ENCODE peak calls at places on chromosomes 1 and 21, in ten cellular contexts. L is mucosa of descending colon; K is transverse colon; T is uterus; D is pancreas; H is tibial artery; B is cardiac muscle cell; S is small intestine; F is IMR-90; U is CD8-positive, alpha-beta memory T cell. J is an unnamed sample.

GRCh38 chr1:201597551-201598230 is 58.8 kb downstream of the NAV1 start:
- DNase-seq in L (peak; percentile 87), K (peak; percentile 87), T (no peak), D (peak; percentile 98), H (no peak), B (no peak), S (peak; percentile 96), F (no peak), U (no peak), J (peak; percentile 47)

GRCh38 chr1:60504206-60504868 is 430.8 kb upstream of the C1orf87 start:
- DNase-seq in L (no peak), K (no peak), T (no peak), D (no peak), H (no peak), B (no peak), S (no peak), F (no peak), U (no peak), J (no peak)

GRCh38 chr1:226381226-226381998 is 26.5 kb downstream of the PARP1 start:
- DNase-seq in L (no peak), K (no peak), T (no peak), D (no peak), H (no peak), B (no peak), S (no peak), F (no peak), U (no peak), J (no peak)

GRCh38 chr1:205325334-205325884 is 3.9 kb upstream of the NUAK2 start:
- DNase-seq in L (no peak), K (peak; percentile 75), T (peak; percentile 62), D (no peak), H (peak; percentile 48), B (peak; percentile 88), S (peak; percentile 74), F (peak; percentile 84), U (peak; percentile 61), J (no peak)

GRCh38 chr21:31756787-31757186 is 24.9 kb upstream of the SCAF4 start:
- DNase-seq in L (no peak), K (no peak), T (no peak), D (no peak), H (no peak), B (no peak), S (no peak), F (no peak), U (no peak), J (no peak)

GRCh38 chr21:41369105-41369914 is 7.5 kb downstream of the MX2 start:
- DNase-seq in L (peak; percentile 69), K (no peak), T (peak; percentile 31), D (no peak), H (no peak), B (peak; percentile 49), S (no peak), F (no peak), U (peak; percentile 56), J (peak; percentile 65)

GRCh38 chr21:15063081-15063820 is 1.5 kb downstream of the NRIP1 start:
- DNase-seq in L (no peak), K (no peak), T (no peak), D (no peak), H (no peak), B (peak; percentile 40), S (peak; percentile 48), F (peak; percentile 18), U (peak; percentile 35), J (no peak)

GRCh38 chr1:195754874-195755273 is 853.4 kb downstream of the KCNT2 start:
- DNase-seq in L (no peak), K (no peak), T (no peak), D (no peak), H (no peak), B (peak; percentile 0), S (no peak), F (peak; percentile 36), U (no peak), J (no peak)

GRCh38 chr1:63773815-63774616 is at the start of gene ROR1:
- DNase-seq in L (peak; percentile 86), K (peak; percentile 89), T (peak; percentile 88), D (peak; percentile 90), H (peak; percentile 92), B (peak; percentile 87), S (peak; percentile 87), F (peak; percentile 76), U (no peak), J (peak; percentile 86)

GRCh38 chr21:46455575-46456385 is 2.9 kb upstream of the DIP2A start:
- DNase-seq in L (no peak), K (peak; percentile 26), T (no peak), D (no peak), H (no peak), B (peak; percentile 90), S (no peak), F (peak; percentile 66), U (no peak), J (no peak)

GRCh38 chr1:45925728-45926287 is 122.4 kb downstream of the MAST2 start:
- DNase-seq in L (no peak), K (no peak), T (no peak), D (no peak), H (no peak), B (no peak), S (no peak), F (no peak), U (no peak), J (no peak)

GRCh38 chr1:234533034-234533571 is 54.1 kb upstream of the TARBP1 start:
- DNase-seq in L (no peak), K (peak; percentile 47), T (peak; percentile 84), D (no peak), H (peak; percentile 85), B (peak; percentile 94), S (no peak), F (peak; percentile 97), U (no peak), J (peak; percentile 48)

GRCh38 chr1:234535763-234536515 is 57.0 kb upstream of the TARBP1 start:
- DNase-seq in L (no peak), K (peak; percentile 48), T (peak; percentile 65), D (no peak), H (peak; percentile 84), B (peak; percentile 77), S (no peak), F (peak; percentile 70), U (no peak), J (peak; percentile 65)

GRCh38 chr1:226641671-226642231 is 93.2 kb downstream of the STUM start:
- DNase-seq in L (peak; percentile 45), K (no peak), T (peak; percentile 16), D (peak; percentile 7), H (no peak), B (no peak), S (no peak), F (no peak), U (no peak), J (no peak)

GRCh38 chr1:38125016-38125415 is 78.4 kb upstream of the POU3F1 start:
- DNase-seq in L (no peak), K (no peak), T (no peak), D (no peak), H (no peak), B (no peak), S (no peak), F (no peak), U (no peak), J (no peak)

GRCh38 chr1:170929412-170929834 is 5.9 kb upstream of the MROH9 start:
- DNase-seq in L (no peak), K (no peak), T (no peak), D (no peak), H (no peak), B (peak; percentile 64), S (no peak), F (peak; percentile 47), U (no peak), J (no peak)

GRCh38 chr1:151425103-151425502 is 25.7 kb downstream of the PSMB4 start:
- DNase-seq in L (no peak), K (no peak), T (no peak), D (no peak), H (no peak), B (no peak), S (no peak), F (no peak), U (no peak), J (no peak)

DNA sequence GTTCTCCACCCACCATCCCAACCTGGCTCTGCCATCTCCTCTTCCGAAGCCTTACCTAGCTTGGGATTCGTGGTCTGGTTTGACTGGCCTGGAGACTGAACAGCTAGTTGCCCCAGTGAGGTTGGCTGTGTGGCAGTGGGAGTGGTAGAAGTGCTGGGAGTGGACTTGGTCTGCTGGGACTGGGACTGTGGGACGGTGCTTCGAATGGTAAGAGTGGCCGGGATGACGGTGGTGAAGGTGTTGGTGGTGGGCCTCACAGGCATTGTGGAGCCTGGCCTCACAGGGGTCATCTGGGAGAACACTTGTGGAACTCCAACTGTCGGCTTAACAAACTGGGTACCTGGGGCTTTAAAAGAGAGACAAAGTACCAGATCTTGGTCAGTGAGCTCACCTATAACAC is 28.7 kb downstream of the PSMB4 start:
- DNase-seq in L (no peak), K (no peak), T (no peak), D (no peak), H (no peak), B (no peak), S (no peak), F (no peak), U (no peak), J (no peak)
- H3K36me3 ChIP-seq in L (peaks cover 2% of the 10 kb centered on the region), K (no peaks in the 10 kb centered on the region), T (no peaks in the 10 kb centered on the region), D (no peaks in the 10 kb centered on the region), H (peaks cover 55% of the 10 kb centered on the region), B (peaks cover 60% of the 10 kb centered on the region), S (peaks cover 30% of the 10 kb centered on the region), F (peaks cover 37% of the 10 kb centered on the region), U (peaks cover 59% of the 10 kb centered on the region), J (peaks cover 7% of the 10 kb centered on the region)

DNA sequence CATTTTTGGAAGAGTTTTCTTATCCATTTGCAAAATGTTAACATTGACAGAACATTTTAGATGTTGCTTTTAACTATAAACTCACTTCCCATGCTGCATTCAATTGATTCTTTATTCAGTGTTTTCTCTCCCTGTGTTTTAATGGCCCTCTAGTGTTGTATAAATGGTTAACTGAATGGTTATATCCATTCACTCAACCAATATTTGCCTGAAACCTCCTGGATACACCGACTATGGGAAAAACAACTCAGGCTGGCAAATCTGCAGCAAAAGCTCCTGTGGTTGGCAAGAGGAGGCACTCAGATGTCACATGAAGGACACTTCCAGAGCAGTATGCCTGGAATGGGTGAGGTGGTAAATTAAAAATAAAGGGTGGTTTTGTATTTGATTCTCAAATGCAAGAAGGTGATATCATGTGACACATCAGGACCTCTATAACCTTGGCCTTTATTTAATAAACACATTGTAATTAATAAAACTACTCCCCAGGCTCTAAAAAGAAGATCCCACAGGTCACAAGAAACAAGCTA is 107.6 kb downstream of the BCAR3 start:
- DNase-seq in L (no peak), K (no peak), T (no peak), D (no peak), H (no peak), B (no peak), S (no peak), F (no peak), U (no peak), J (no peak)
- H3K36me3 ChIP-seq in L (peaks cover 4% of the 10 kb centered on the region), K (no peaks in the 10 kb centered on the region), T (no peaks in the 10 kb centered on the region), D (no peaks in the 10 kb centered on the region), H (peaks cover 65% of the 10 kb centered on the region), B (no peaks in the 10 kb centered on the region), S (peaks cover 24% of the 10 kb centered on the region), F (peaks cover 66% of the 10 kb centered on the region), U (no peaks in the 10 kb centered on the region), J (peaks cover 3% of the 10 kb centered on the region)

GRCh38 chr1:153768316-153769126 is 6.7 kb upstream of the SLC27A3 start:
- DNase-seq in L (no peak), K (peak; percentile 47), T (no peak), D (peak; percentile 49), H (no peak), B (no peak), S (peak; percentile 72), F (no peak), U (no peak), J (no peak)
- H3K36me3 ChIP-seq in L (no peaks in the 10 kb centered on the region), K (no peaks in the 10 kb centered on the region), T (no peaks in the 10 kb centered on the region), D (no peaks in the 10 kb centered on the region), H (peaks cover 70% of the 10 kb centered on the region), B (peaks cover 59% of the 10 kb centered on the region), S (peaks cover 13% of the 10 kb centered on the region), F (peaks cover 75% of the 10 kb centered on the region), U (peaks cover 26% of the 10 kb centered on the region), J (peaks cover 43% of the 10 kb centered on the region)

GRCh38 chr1:1825217-1825616 is 46.9 kb upstream of the NADK start:
- DNase-seq in L (no peak), K (no peak), T (no peak), D (no peak), H (no peak), B (no peak), S (no peak), F (no peak), U (no peak), J (no peak)
- H3K36me3 ChIP-seq in L (no peaks in the 10 kb centered on the region), K (no peaks in the 10 kb centered on the region), T (no peaks in the 10 kb centered on the region), D (no peaks in the 10 kb centered on the region), H (no peaks in the 10 kb centered on the region), B (peaks cover 27% of the 10 kb centered on the region), S (peaks cover 6% of the 10 kb centered on the region), F (peaks cover 24% of the 10 kb centered on the region), U (peaks cover 17% of the 10 kb centered on the region), J (peaks cover 5% of the 10 kb centered on the region)